ENCODE peak calls at places on chromosomes 16 and 17, in eight cellular contexts. T is caudate nucleus, L is prostate gland, Z is mammary epithelial cell, U is aorta, R is transverse colon, P is brain microvascular endothelial cell, W is stomach. Y is an unnamed sample.
A peak's percentile ranks its signal among the peaks of the same experiment; 100 is the strongest.

GRCh38 chr16:1979271-1980025 is 1.8 kb downstream of the NOXO1 start:
- DNase-seq in T (peak; percentile 54), L (peak; percentile 75), Z (peak; percentile 87), U (no peak), R (peak; percentile 92), P (no peak), W (peak; percentile 93), Y (no peak)

GRCh38 chr16:30004811-30005242 is 6.0 kb downstream of the DOC2A start:
- DNase-seq in T (no peak), L (no peak), Z (no peak), U (no peak), R (no peak), P (no peak), W (peak; percentile 34), Y (no peak)

GRCh38 chr16:89687092-89687940 is 827 bp downstream of the CDK10 start:
- DNase-seq in T (no peak), L (no peak), Z (peak; percentile 60), U (no peak), R (peak; percentile 90), P (peak; percentile 57), W (peak; percentile 79), Y (no peak)

GRCh38 chr16:88504489-88505404 is 51.7 kb downstream of the ZFPM1 start:
- DNase-seq in T (no peak), L (no peak), Z (no peak), U (no peak), R (peak; percentile 46), P (no peak), W (peak; percentile 86), Y (no peak)

GRCh38 chr17:55870044-55870443 is 119.2 kb downstream of the PCTP start:
- DNase-seq in T (no peak), L (no peak), Z (no peak), U (no peak), R (no peak), P (no peak), W (no peak), Y (no peak)

GRCh38 chr16:18816286-18816685 is 14.9 kb upstream of the ARL6IP1 start:
- DNase-seq in T (no peak), L (no peak), Z (no peak), U (no peak), R (no peak), P (no peak), W (no peak), Y (no peak)

GRCh38 chr17:33258291-33258690 is 34.8 kb downstream of the ASIC2 start:
- DNase-seq in T (no peak), L (no peak), Z (no peak), U (no peak), R (no peak), P (no peak), W (no peak), Y (no peak)

GRCh38 chr17:21072623-21073278 is 29.9 kb upstream of the USP22 start:
- DNase-seq in T (peak; percentile 17), L (no peak), Z (no peak), U (no peak), R (no peak), P (no peak), W (no peak), Y (no peak)

GRCh38 chr17:45371414-45372324 is 54.8 kb upstream of the MAP3K14 start:
- DNase-seq in T (no peak), L (peak; percentile 82), Z (peak; percentile 96), U (peak; percentile 96), R (peak; percentile 82), P (peak; percentile 94), W (peak; percentile 84), Y (no peak)

GRCh38 chr17:40314557-40314953 is 5.6 kb downstream of the RARA start:
- DNase-seq in T (peak; percentile 48), L (peak; percentile 96), Z (peak; percentile 94), U (peak; percentile 99), R (peak; percentile 92), P (peak; percentile 82), W (peak; percentile 95), Y (no peak)

GRCh38 chr17:42754782-42755181 is 6.2 kb upstream of the RAMP2 start:
- DNase-seq in T (no peak), L (no peak), Z (peak; percentile 51), U (peak; percentile 78), R (no peak), P (no peak), W (no peak), Y (no peak)

GRCh38 chr16:88747588-88748301 is 37.3 kb downstream of the PIEZO1 start:
- DNase-seq in T (no peak), L (no peak), Z (peak; percentile 37), U (no peak), R (peak; percentile 68), P (no peak), W (peak; percentile 36), Y (no peak)

GRCh38 chr17:28901866-28902818 is 737 bp downstream of the DHRS13 start:
- DNase-seq in T (no peak), L (peak; percentile 55), Z (no peak), U (peak; percentile 80), R (peak; percentile 65), P (no peak), W (peak; percentile 46), Y (no peak)

GRCh38 chr17:76237859-76238313 is 2.4 kb downstream of the RNF157 start:
- DNase-seq in T (no peak), L (no peak), Z (no peak), U (no peak), R (peak; percentile 62), P (no peak), W (no peak), Y (no peak)

GRCh38 chr16:48556913-48557351 is 53.0 kb downstream of the N4BP1 start:
- DNase-seq in T (no peak), L (no peak), Z (peak; percentile 60), U (no peak), R (no peak), P (peak; percentile 59), W (no peak), Y (no peak)

GRCh38 chr17:2405247-2405926 is 4.5 kb upstream of the MNT start:
- DNase-seq in T (no peak), L (no peak), Z (peak; percentile 97), U (no peak), R (no peak), P (peak; percentile 88), W (peak; percentile 26), Y (no peak)

GRCh38 chr17:64785050-64785449 is 122.9 kb upstream of the SMURF2 start:
- DNase-seq in T (no peak), L (no peak), Z (no peak), U (peak; percentile 67), R (no peak), P (no peak), W (no peak), Y (no peak)

GRCh38 chr17:47990962-47991731 is 20.2 kb downstream of the CDK5RAP3 start:
- DNase-seq in T (no peak), L (no peak), Z (no peak), U (no peak), R (no peak), P (no peak), W (no peak), Y (no peak)

GRCh38 chr16:55043499-55043898 is 112.8 kb downstream of the IRX5 start:
- DNase-seq in T (no peak), L (no peak), Z (no peak), U (no peak), R (no peak), P (no peak), W (no peak), Y (no peak)

GRCh38 chr17:9244066-9245052 is 223.0 kb downstream of the NTN1 start:
- DNase-seq in T (no peak), L (no peak), Z (no peak), U (peak; percentile 91), R (peak; percentile 59), P (peak; percentile 50), W (peak; percentile 36), Y (no peak)

GRCh38 chr17:61981323-61981722 is 53.5 kb upstream of the INTS2 start:
- DNase-seq in T (no peak), L (no peak), Z (peak; percentile 10), U (no peak), R (no peak), P (peak; percentile 5), W (no peak), Y (no peak)

DNA sequence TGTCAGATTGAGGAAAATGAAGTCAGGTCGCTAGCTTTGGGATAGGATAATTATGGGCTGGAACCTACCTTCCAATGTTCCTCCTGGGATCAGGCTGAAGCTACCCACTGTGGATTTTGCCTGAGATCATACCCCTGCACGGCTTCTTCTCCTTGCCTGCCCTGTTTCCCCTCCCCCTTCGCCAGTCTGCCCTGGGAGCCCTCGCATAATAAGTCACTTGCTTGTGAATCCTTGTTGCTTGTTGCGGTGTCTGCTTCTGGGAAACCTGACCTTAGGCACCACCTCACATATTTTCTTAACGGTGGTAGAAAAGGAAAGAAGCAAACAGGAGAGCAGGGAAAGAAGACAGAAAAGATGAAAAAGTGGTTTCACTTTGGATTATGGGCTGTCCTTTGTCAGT is 13.3 kb upstream of the PMP22 start:
- DNase-seq in T (no peak), L (no peak), Z (no peak), U (no peak), R (no peak), P (no peak), W (no peak), Y (no peak)
- H3K27ac ChIP-seq in T (no peak overlapping the region), L (no peak overlapping the region), Z (peak overlapping the region; percentile 29), U (no peak overlapping the region), R (no peak overlapping the region), P (peak overlapping the region; percentile 54), W (no peak overlapping the region), Y (no peak overlapping the region)

GRCh38 chr16:67166883-67167168 is 2.3 kb downstream of the HSF4 start:
- DNase-seq in T (no peak), L (no peak), Z (no peak), U (no peak), R (peak; percentile 8), P (no peak), W (no peak), Y (no peak)
- H3K27ac ChIP-seq in T (no peak overlapping the region), L (no peak overlapping the region), Z (no peak overlapping the region), U (no peak overlapping the region), R (no peak overlapping the region), P (no peak overlapping the region), W (no peak overlapping the region), Y (no peak overlapping the region)

DNA sequence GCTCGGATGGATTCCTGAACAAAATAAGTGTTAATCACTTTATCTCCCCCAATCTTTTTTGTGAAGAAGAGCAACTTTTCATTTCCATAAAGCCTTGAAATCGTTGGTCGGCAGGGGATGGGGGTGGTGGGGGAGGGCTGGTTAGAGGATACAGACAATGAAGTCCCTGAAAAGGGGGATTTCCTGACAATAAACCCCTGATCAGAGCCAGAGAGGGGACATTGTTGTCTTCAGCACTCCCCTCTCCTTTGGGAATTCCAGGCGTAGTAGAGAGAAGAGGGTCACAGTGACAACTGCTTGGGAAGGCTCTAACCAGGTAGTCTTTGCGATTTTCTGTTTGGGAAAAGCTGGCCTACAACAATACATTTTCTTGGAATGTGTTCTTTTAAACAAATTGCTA is 20.5 kb downstream of the TOX3 start:
- DNase-seq in T (no peak), L (no peak), Z (no peak), U (no peak), R (no peak), P (no peak), W (no peak), Y (no peak)
- H3K27ac ChIP-seq in T (no peak overlapping the region), L (no peak overlapping the region), Z (no peak overlapping the region), U (no peak overlapping the region), R (no peak overlapping the region), P (no peak overlapping the region), W (no peak overlapping the region), Y (no peak overlapping the region)

DNA sequence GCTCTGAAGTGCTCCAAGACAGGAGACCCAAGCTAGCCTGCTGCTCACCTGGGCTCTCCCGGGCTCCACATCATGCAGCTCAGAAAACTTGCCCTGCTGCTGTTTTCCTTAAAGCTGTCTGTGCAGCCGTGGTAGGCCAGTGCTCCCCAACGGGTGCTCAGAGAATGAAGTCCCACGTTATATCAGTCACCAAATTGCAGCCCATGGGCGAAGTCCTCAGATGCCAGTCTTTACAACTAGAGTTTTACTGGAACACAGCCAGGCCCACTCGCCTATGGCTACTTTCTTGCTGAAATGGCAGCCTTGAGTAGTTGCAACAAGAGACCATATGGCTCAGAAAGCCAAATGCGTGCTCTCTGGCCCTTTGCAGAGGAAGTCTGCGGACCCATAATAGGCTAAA is 6.3 kb downstream of the CREBBP start:
- DNase-seq in T (no peak), L (no peak), Z (no peak), U (no peak), R (peak; percentile 37), P (no peak), W (no peak), Y (no peak)
- H3K27ac ChIP-seq in T (no peak overlapping the region), L (no peak overlapping the region), Z (no peak overlapping the region), U (peak overlapping the region; percentile 27), R (peak overlapping the region; percentile 39), P (no peak overlapping the region), W (peak overlapping the region; percentile 67), Y (no peak overlapping the region)